ENCODE peak calls at places on chromosomes 5 and 9, in seven cellular contexts. One of them, this sample, is unnamed. For H3K4me1, the result is how much of the 10 kb centered on the place peaks cover.

GRCh38 chr5:113513384-113514262 is at the start of gene YTHDC2:
- DNase-seq in OCI-LY7: peak
- DNase-seq in SJSA1: peak
- DNase-seq in hepatocyte: peak
- DNase-seq in mesenchymal stem cell: peak
- DNase-seq in adrenal gland: peak
- DNase-seq in A549: peak
- DNase-seq in this sample: peak

GRCh38 chr5:128093368-128093767 is 9.8 kb downstream of the SLC12A2 start:
- DNase-seq in OCI-LY7: no peak
- DNase-seq in SJSA1: no peak
- DNase-seq in hepatocyte: no peak
- DNase-seq in mesenchymal stem cell: no peak
- DNase-seq in adrenal gland: no peak
- DNase-seq in A549: no peak
- DNase-seq in this sample: no peak

GRCh38 chr5:14167211-14167845 is 24.2 kb downstream of the TRIO start:
- DNase-seq in OCI-LY7: no peak
- DNase-seq in SJSA1: no peak
- DNase-seq in hepatocyte: no peak
- DNase-seq in mesenchymal stem cell: peak
- DNase-seq in adrenal gland: peak
- DNase-seq in A549: peak
- DNase-seq in this sample: no peak

GRCh38 chr5:14581333-14581890 is at the start of gene OTULINL:
- DNase-seq in OCI-LY7: peak
- DNase-seq in SJSA1: peak
- DNase-seq in hepatocyte: peak
- DNase-seq in mesenchymal stem cell: peak
- DNase-seq in adrenal gland: peak
- DNase-seq in A549: peak
- DNase-seq in this sample: peak

GRCh38 chr5:39283231-39283818 is 64.0 kb upstream of the FYB1 start:
- DNase-seq in OCI-LY7: peak
- DNase-seq in SJSA1: peak
- DNase-seq in hepatocyte: peak
- DNase-seq in mesenchymal stem cell: peak
- DNase-seq in adrenal gland: peak
- DNase-seq in A549: peak
- DNase-seq in this sample: peak

GRCh38 chr5:43396762-43397304 is 15.4 kb downstream of the CCL28 start:
- DNase-seq in OCI-LY7: no peak
- DNase-seq in SJSA1: no peak
- DNase-seq in hepatocyte: peak
- DNase-seq in mesenchymal stem cell: no peak
- DNase-seq in adrenal gland: no peak
- DNase-seq in A549: peak
- DNase-seq in this sample: peak

GRCh38 chr5:141515141-141515540 is 26.3 kb downstream of the PCDHGC5 start:
- DNase-seq in OCI-LY7: no peak
- DNase-seq in SJSA1: peak
- DNase-seq in hepatocyte: no peak
- DNase-seq in mesenchymal stem cell: no peak
- DNase-seq in adrenal gland: no peak
- DNase-seq in A549: no peak
- DNase-seq in this sample: no peak

GRCh38 chr9:108831496-108832178 is 24.1 kb downstream of the ACTL7B start:
- DNase-seq in OCI-LY7: no peak
- DNase-seq in SJSA1: no peak
- DNase-seq in hepatocyte: no peak
- DNase-seq in mesenchymal stem cell: no peak
- DNase-seq in adrenal gland: no peak
- DNase-seq in A549: no peak
- DNase-seq in this sample: no peak

GRCh38 chr5:65742565-65743231 is 20.7 kb downstream of the NLN start:
- DNase-seq in OCI-LY7: peak
- DNase-seq in SJSA1: peak
- DNase-seq in hepatocyte: peak
- DNase-seq in mesenchymal stem cell: peak
- DNase-seq in adrenal gland: peak
- DNase-seq in A549: peak
- DNase-seq in this sample: peak

GRCh38 chr5:181221105-181221791 is 1.8 kb upstream of the TRIM41 start:
- DNase-seq in OCI-LY7: peak
- DNase-seq in SJSA1: no peak
- DNase-seq in hepatocyte: no peak
- DNase-seq in mesenchymal stem cell: no peak
- DNase-seq in adrenal gland: no peak
- DNase-seq in A549: no peak
- DNase-seq in this sample: no peak

DNA sequence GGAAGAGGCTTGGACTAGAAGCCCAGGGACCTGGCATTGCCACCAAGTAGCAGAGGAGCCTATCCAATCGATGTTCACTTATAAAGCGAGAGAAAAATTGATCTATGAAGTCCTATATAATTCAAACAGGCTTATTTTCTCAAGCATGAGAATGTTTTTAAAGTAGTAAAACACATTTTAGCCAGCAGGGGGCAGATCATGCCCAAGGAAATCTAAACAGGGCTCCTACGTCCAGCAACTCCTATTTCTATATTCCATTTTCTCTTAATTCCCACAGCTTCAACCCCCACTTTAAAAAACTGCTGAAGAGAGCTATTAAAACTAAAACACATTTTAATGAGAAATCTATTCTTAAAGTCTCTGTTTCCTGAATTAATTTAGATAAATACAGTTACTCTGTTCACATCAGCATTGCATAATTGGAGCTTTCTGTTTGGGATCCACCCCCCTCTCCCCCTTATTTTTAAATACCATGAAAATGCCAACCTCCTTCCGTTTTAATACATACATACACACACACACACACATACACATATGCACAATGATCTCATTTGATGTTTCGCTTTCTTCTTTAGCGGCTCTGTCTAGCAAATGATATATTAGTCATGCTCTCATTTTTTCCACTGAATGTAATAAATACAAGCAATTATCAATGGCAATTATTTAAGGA is 144.9 kb downstream of the MYO10 start:
- DNase-seq in OCI-LY7: peak
- DNase-seq in SJSA1: peak
- DNase-seq in hepatocyte: peak
- DNase-seq in mesenchymal stem cell: peak
- DNase-seq in adrenal gland: no peak
- DNase-seq in A549: peak
- DNase-seq in this sample: peak
- H3K4me1 ChIP-seq in OCI-LY7: under half
- H3K4me1 ChIP-seq in SJSA1: under half
- H3K4me1 ChIP-seq in hepatocyte: under half
- H3K4me1 ChIP-seq in mesenchymal stem cell: under half
- H3K4me1 ChIP-seq in adrenal gland: under half
- H3K4me1 ChIP-seq in A549: under half
- H3K4me1 ChIP-seq in this sample: half or more

DNA sequence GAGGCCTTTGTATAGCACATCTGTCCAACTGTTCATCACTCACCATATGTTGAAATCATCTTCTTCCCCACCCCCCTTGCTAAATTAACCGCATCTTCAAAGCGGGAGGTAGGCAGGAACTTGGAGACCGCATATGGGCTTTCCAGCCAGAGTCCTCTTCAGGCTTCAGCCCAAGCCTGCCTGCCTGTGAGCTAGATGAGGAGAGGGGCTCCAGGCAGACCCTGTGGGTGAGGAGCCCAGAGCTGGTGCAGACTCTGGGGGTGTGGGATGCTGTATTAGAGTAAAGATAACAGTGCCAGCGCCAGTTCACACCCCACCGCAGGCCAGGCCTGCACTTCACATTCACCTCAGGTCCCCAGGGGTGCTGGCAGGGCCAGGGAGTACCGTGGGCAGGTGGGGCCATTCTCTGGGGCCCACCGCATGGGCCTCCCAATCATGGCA is 16.2 kb downstream of the PRRC2B start:
- DNase-seq in OCI-LY7: no peak
- DNase-seq in SJSA1: no peak
- DNase-seq in hepatocyte: no peak
- DNase-seq in mesenchymal stem cell: no peak
- DNase-seq in adrenal gland: no peak
- DNase-seq in A549: no peak
- DNase-seq in this sample: no peak
- H3K27ac ChIP-seq in OCI-LY7: no peak
- H3K27ac ChIP-seq in SJSA1: no peak
- H3K27ac ChIP-seq in hepatocyte: no peak
- H3K27ac ChIP-seq in mesenchymal stem cell: no peak
- H3K27ac ChIP-seq in adrenal gland: no peak
- H3K27ac ChIP-seq in A549: no peak
- H3K27ac ChIP-seq in this sample: no peak

GRCh38 chr5:59134770-59135169 is 551.9 kb downstream of the RAB3C start:
- DNase-seq in OCI-LY7: no peak
- DNase-seq in SJSA1: no peak
- DNase-seq in hepatocyte: no peak
- DNase-seq in mesenchymal stem cell: no peak
- DNase-seq in adrenal gland: no peak
- DNase-seq in A549: no peak
- DNase-seq in this sample: no peak
- H3K4me1 ChIP-seq in OCI-LY7: under half
- H3K4me1 ChIP-seq in SJSA1: under half
- H3K4me1 ChIP-seq in hepatocyte: under half
- H3K4me1 ChIP-seq in mesenchymal stem cell: under half
- H3K4me1 ChIP-seq in adrenal gland: under half
- H3K4me1 ChIP-seq in A549: half or more
- H3K4me1 ChIP-seq in this sample: under half

GRCh38 chr9:4740623-4741364 is at the start of gene AK3:
- DNase-seq in OCI-LY7: peak
- DNase-seq in SJSA1: peak
- DNase-seq in hepatocyte: peak
- DNase-seq in mesenchymal stem cell: peak
- DNase-seq in adrenal gland: peak
- DNase-seq in A549: peak
- DNase-seq in this sample: peak
- H3K27ac ChIP-seq in OCI-LY7: peak
- H3K27ac ChIP-seq in SJSA1: peak
- H3K27ac ChIP-seq in hepatocyte: peak
- H3K27ac ChIP-seq in mesenchymal stem cell: peak
- H3K27ac ChIP-seq in adrenal gland: peak
- H3K27ac ChIP-seq in A549: peak
- H3K27ac ChIP-seq in this sample: peak

GRCh38 chr9:38031594-38031993 is 37.4 kb downstream of the SHB start:
- DNase-seq in OCI-LY7: no peak
- DNase-seq in SJSA1: no peak
- DNase-seq in hepatocyte: peak
- DNase-seq in mesenchymal stem cell: no peak
- DNase-seq in adrenal gland: no peak
- DNase-seq in A549: no peak
- DNase-seq in this sample: no peak

GRCh38 chr9:38036359-38037084 is 32.5 kb downstream of the SHB start:
- DNase-seq in OCI-LY7: no peak
- DNase-seq in SJSA1: no peak
- DNase-seq in hepatocyte: no peak
- DNase-seq in mesenchymal stem cell: peak
- DNase-seq in adrenal gland: peak
- DNase-seq in A549: peak
- DNase-seq in this sample: peak

GRCh38 chr9:38032266-38032830 is 36.7 kb downstream of the SHB start:
- DNase-seq in OCI-LY7: peak
- DNase-seq in SJSA1: no peak
- DNase-seq in hepatocyte: peak
- DNase-seq in mesenchymal stem cell: no peak
- DNase-seq in adrenal gland: no peak
- DNase-seq in A549: no peak
- DNase-seq in this sample: no peak

GRCh38 chr9:38035873-38036272 is 33.2 kb downstream of the SHB start:
- DNase-seq in OCI-LY7: no peak
- DNase-seq in SJSA1: peak
- DNase-seq in hepatocyte: no peak
- DNase-seq in mesenchymal stem cell: peak
- DNase-seq in adrenal gland: peak
- DNase-seq in A549: peak
- DNase-seq in this sample: peak

DNA sequence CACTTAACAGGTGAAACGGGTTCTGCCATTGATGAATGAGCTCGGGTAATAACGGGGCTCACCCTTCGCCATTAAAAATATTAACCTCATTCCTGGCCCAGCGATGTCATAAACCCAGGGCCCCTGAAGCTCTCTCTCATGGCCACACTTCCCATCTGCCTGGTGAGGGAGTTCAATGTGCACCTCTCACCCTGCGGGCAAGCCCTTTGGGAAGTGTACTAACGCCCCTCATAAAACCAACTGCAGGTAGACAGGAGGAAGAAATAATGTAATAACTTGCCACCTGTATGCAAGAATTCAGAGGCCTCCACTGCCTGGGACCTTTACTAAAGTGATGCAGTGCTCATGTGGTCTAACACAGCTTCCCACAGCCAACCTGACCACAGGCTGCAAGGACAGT is 35.1 kb downstream of the SHB start:
- DNase-seq in OCI-LY7: no peak
- DNase-seq in SJSA1: no peak
- DNase-seq in hepatocyte: no peak
- DNase-seq in mesenchymal stem cell: no peak
- DNase-seq in adrenal gland: no peak
- DNase-seq in A549: no peak
- DNase-seq in this sample: no peak
- H3K4me1 ChIP-seq in OCI-LY7: under half
- H3K4me1 ChIP-seq in SJSA1: under half
- H3K4me1 ChIP-seq in hepatocyte: under half
- H3K4me1 ChIP-seq in mesenchymal stem cell: half or more
- H3K4me1 ChIP-seq in adrenal gland: under half
- H3K4me1 ChIP-seq in A549: half or more
- H3K4me1 ChIP-seq in this sample: under half